ENCODE peak calls at places on chromosomes 6 and 20, in nine cellular contexts. U is colonic mucosa; R is CD8-positive, alpha-beta memory T cell; V is A549; K is upper lobe of right lung; G is HCT116; E is RWPE1; D is left ventricle myocardium inferior; C is neuronal stem cell. P is an unnamed sample.
A peak's percentile ranks its signal among the peaks of the same experiment; 100 is the strongest.

GRCh38 chr20:38002422-38002821 is 30.8 kb downstream of the TTI1 start:
- DNase-seq in U (no peak), R (no peak), V (no peak), K (no peak), G (no peak), E (no peak), D (no peak), C (no peak), P (no peak)

GRCh38 chr20:31675828-31676533 is 38.3 kb downstream of the COX4I2 start:
- DNase-seq in U (peak; percentile 40), R (peak; percentile 44), V (no peak), K (no peak), G (no peak), E (peak; percentile 46), D (no peak), C (no peak), P (no peak)

GRCh38 chr6:104642871-104643270 is 216.8 kb downstream of the HACE1 start:
- DNase-seq in U (no peak), R (no peak), V (no peak), K (no peak), G (no peak), E (no peak), D (no peak), C (no peak), P (no peak)

GRCh38 chr6:50062051-50062450 is 12.3 kb upstream of the DEFB112 start:
- DNase-seq in U (no peak), R (no peak), V (no peak), K (no peak), G (peak; percentile 2), E (no peak), D (no peak), C (peak; percentile 1), P (no peak)

GRCh38 chr6:74936886-74937285 is 269.0 kb downstream of the COL12A1 start:
- DNase-seq in U (no peak), R (no peak), V (no peak), K (no peak), G (no peak), E (no peak), D (no peak), C (no peak), P (no peak)

GRCh38 chr6:134508862-134509498 is 191.1 kb upstream of the SGK1 start:
- DNase-seq in U (no peak), R (no peak), V (no peak), K (no peak), G (no peak), E (peak; percentile 34), D (no peak), C (no peak), P (no peak)

GRCh38 chr6:170405311-170405975 is 98.9 kb downstream of the FAM120B start:
- DNase-seq in U (no peak), R (no peak), V (no peak), K (no peak), G (no peak), E (peak; percentile 88), D (no peak), C (no peak), P (no peak)

GRCh38 chr6:39388526-39389371 is 66.2 kb upstream of the KCNK16 start:
- DNase-seq in U (no peak), R (no peak), V (no peak), K (no peak), G (no peak), E (no peak), D (no peak), C (no peak), P (no peak)

GRCh38 chr20:49724637-49725606 is 11.2 kb upstream of the B4GALT5 start:
- DNase-seq in U (no peak), R (no peak), V (no peak), K (no peak), G (no peak), E (no peak), D (peak; percentile 36), C (no peak), P (peak; percentile 67)

GRCh38 chr6:55825402-55826051 is 49.9 kb downstream of the BMP5 start:
- DNase-seq in U (no peak), R (no peak), V (no peak), K (no peak), G (no peak), E (peak; percentile 44), D (no peak), C (peak; percentile 24), P (no peak)

GRCh38 chr20:23937303-23938117 is 51.1 kb downstream of the GGTLC1 start:
- DNase-seq in U (peak; percentile 35), R (peak; percentile 70), V (peak; percentile 35), K (peak; percentile 71), G (peak; percentile 16), E (peak; percentile 52), D (peak; percentile 36), C (peak; percentile 56), P (no peak)

GRCh38 chr6:167697316-167697715 is 129.4 kb upstream of the AFDN start:
- DNase-seq in U (no peak), R (no peak), V (no peak), K (no peak), G (no peak), E (no peak), D (no peak), C (no peak), P (no peak)

GRCh38 chr20:44959082-44959895 is 908 bp downstream of the TOMM34 start:
- DNase-seq in U (no peak), R (peak; percentile 45), V (peak; percentile 32), K (no peak), G (no peak), E (peak; percentile 83), D (no peak), C (peak; percentile 6), P (no peak)

GRCh38 chr20:46349742-46350056 is 41.4 kb upstream of the CDH22 start:
- DNase-seq in U (no peak), R (no peak), V (no peak), K (no peak), G (no peak), E (no peak), D (no peak), C (no peak), P (no peak)

GRCh38 chr6:150177260-150178246 is 34.7 kb downstream of the PPP1R14C start:
- DNase-seq in U (peak; percentile 65), R (no peak), V (peak; percentile 51), K (no peak), G (no peak), E (no peak), D (peak; percentile 46), C (no peak), P (no peak)
- H3K27ac ChIP-seq in U (peak overlapping the region; percentile 60), R (no peak overlapping the region), V (peak overlapping the region; percentile 42), K (no peak overlapping the region), G (no peak overlapping the region), E (peak overlapping the region; percentile 3), D (peak overlapping the region; percentile 93), C (no peak overlapping the region), P (no peak overlapping the region)

GRCh38 chr20:977021-977420 is 25.1 kb downstream of the RSPO4 start:
- DNase-seq in U (no peak), R (no peak), V (no peak), K (no peak), G (no peak), E (no peak), D (no peak), C (no peak), P (no peak)
- H3K27ac ChIP-seq in U (no peak overlapping the region), R (no peak overlapping the region), V (no peak overlapping the region), K (no peak overlapping the region), G (no peak overlapping the region), E (no peak overlapping the region), D (no peak overlapping the region), C (no peak overlapping the region), P (no peak overlapping the region)

GRCh38 chr6:136405410-136406029 is 115.9 kb upstream of the BCLAF1 start:
- DNase-seq in U (peak; percentile 49), R (no peak), V (no peak), K (peak; percentile 65), G (no peak), E (no peak), D (no peak), C (no peak), P (no peak)
- H3K27ac ChIP-seq in U (no peak overlapping the region), R (no peak overlapping the region), V (peak overlapping the region; percentile 97), K (no peak overlapping the region), G (no peak overlapping the region), E (no peak overlapping the region), D (no peak overlapping the region), C (no peak overlapping the region), P (no peak overlapping the region)

GRCh38 chr20:62235777-62236157 is 2.6 kb upstream of the OSBPL2 start:
- DNase-seq in U (no peak), R (no peak), V (no peak), K (no peak), G (no peak), E (no peak), D (no peak), C (no peak), P (no peak)
- H3K27ac ChIP-seq in U (no peak overlapping the region), R (no peak overlapping the region), V (no peak overlapping the region), K (no peak overlapping the region), G (no peak overlapping the region), E (no peak overlapping the region), D (peak overlapping the region; percentile 93), C (no peak overlapping the region), P (no peak overlapping the region)